ENCODE peak calls at places on chromosomes 11 and 22, in four cellular contexts. One of them, this sample, is unnamed.

GRCh38 chr11:68383976-68384501 is 71.6 kb downstream of the LRP5 start:
- DNase-seq in iris pigment epithelial cell: peak; percentile 31
- DNase-seq in NCI-H774: peak; percentile 11
- DNase-seq in stimulated activated CD8-positive, alpha-beta memory T cell treated with anti-CD3 and anti-CD28 coated beads, Interleukin-15, amount 100 ng/mL, for 1 hour: peak; percentile 45
- DNase-seq in this sample: peak; percentile 58

GRCh38 chr11:20066783-20067156 is 93.5 kb downstream of the DBX1 start:
- DNase-seq in iris pigment epithelial cell: no peak
- DNase-seq in NCI-H774: peak; percentile 8
- DNase-seq in stimulated activated CD8-positive, alpha-beta memory T cell treated with anti-CD3 and anti-CD28 coated beads, Interleukin-15, amount 100 ng/mL, for 1 hour: no peak
- DNase-seq in this sample: no peak

GRCh38 chr11:78256962-78257361 is 68.2 kb downstream of the USP35 start:
- DNase-seq in iris pigment epithelial cell: peak; percentile 95
- DNase-seq in NCI-H774: no peak
- DNase-seq in stimulated activated CD8-positive, alpha-beta memory T cell treated with anti-CD3 and anti-CD28 coated beads, Interleukin-15, amount 100 ng/mL, for 1 hour: no peak
- DNase-seq in this sample: peak; percentile 69

GRCh38 chr22:40076702-40077645 is 82.2 kb downstream of the FAM83F start:
- DNase-seq in iris pigment epithelial cell: peak; percentile 47
- DNase-seq in NCI-H774: no peak
- DNase-seq in stimulated activated CD8-positive, alpha-beta memory T cell treated with anti-CD3 and anti-CD28 coated beads, Interleukin-15, amount 100 ng/mL, for 1 hour: no peak
- DNase-seq in this sample: no peak

GRCh38 chr22:23093090-23093788 is 22.9 kb downstream of the GNAZ start:
- DNase-seq in iris pigment epithelial cell: no peak
- DNase-seq in NCI-H774: no peak
- DNase-seq in stimulated activated CD8-positive, alpha-beta memory T cell treated with anti-CD3 and anti-CD28 coated beads, Interleukin-15, amount 100 ng/mL, for 1 hour: no peak
- DNase-seq in this sample: peak; percentile 55

GRCh38 chr22:45424241-45424731 is 10.8 kb downstream of the RIBC2 start:
- DNase-seq in iris pigment epithelial cell: no peak
- DNase-seq in NCI-H774: no peak
- DNase-seq in stimulated activated CD8-positive, alpha-beta memory T cell treated with anti-CD3 and anti-CD28 coated beads, Interleukin-15, amount 100 ng/mL, for 1 hour: no peak
- DNase-seq in this sample: no peak

GRCh38 chr11:76590631-76590950 is 80.0 kb downstream of the LRRC32 start:
- DNase-seq in iris pigment epithelial cell: no peak
- DNase-seq in NCI-H774: no peak
- DNase-seq in stimulated activated CD8-positive, alpha-beta memory T cell treated with anti-CD3 and anti-CD28 coated beads, Interleukin-15, amount 100 ng/mL, for 1 hour: no peak
- DNase-seq in this sample: no peak

GRCh38 chr11:17801166-17801565 is 66.6 kb downstream of the KCNC1 start:
- DNase-seq in iris pigment epithelial cell: no peak
- DNase-seq in NCI-H774: no peak
- DNase-seq in stimulated activated CD8-positive, alpha-beta memory T cell treated with anti-CD3 and anti-CD28 coated beads, Interleukin-15, amount 100 ng/mL, for 1 hour: no peak
- DNase-seq in this sample: no peak

GRCh38 chr22:22893891-22894739 is 6.5 kb downstream of the IGLL5 start:
- DNase-seq in iris pigment epithelial cell: no peak
- DNase-seq in NCI-H774: no peak
- DNase-seq in stimulated activated CD8-positive, alpha-beta memory T cell treated with anti-CD3 and anti-CD28 coated beads, Interleukin-15, amount 100 ng/mL, for 1 hour: no peak
- DNase-seq in this sample: no peak

GRCh38 chr11:125950696-125951645 is 5.1 kb downstream of the VSIG10L2 start:
- DNase-seq in iris pigment epithelial cell: no peak
- DNase-seq in NCI-H774: no peak
- DNase-seq in stimulated activated CD8-positive, alpha-beta memory T cell treated with anti-CD3 and anti-CD28 coated beads, Interleukin-15, amount 100 ng/mL, for 1 hour: no peak
- DNase-seq in this sample: peak; percentile 59

GRCh38 chr22:39309881-39310714 is 9.3 kb downstream of the RPL3 start:
- DNase-seq in iris pigment epithelial cell: peak; percentile 63
- DNase-seq in NCI-H774: no peak
- DNase-seq in stimulated activated CD8-positive, alpha-beta memory T cell treated with anti-CD3 and anti-CD28 coated beads, Interleukin-15, amount 100 ng/mL, for 1 hour: no peak
- DNase-seq in this sample: no peak

GRCh38 chr22:25069426-25069757 is 116.9 kb downstream of the KIAA1671 start:
- DNase-seq in iris pigment epithelial cell: no peak
- DNase-seq in NCI-H774: no peak
- DNase-seq in stimulated activated CD8-positive, alpha-beta memory T cell treated with anti-CD3 and anti-CD28 coated beads, Interleukin-15, amount 100 ng/mL, for 1 hour: no peak
- DNase-seq in this sample: no peak

GRCh38 chr22:27340047-27340446 is 461.5 kb downstream of the MN1 start:
- DNase-seq in iris pigment epithelial cell: no peak
- DNase-seq in NCI-H774: no peak
- DNase-seq in stimulated activated CD8-positive, alpha-beta memory T cell treated with anti-CD3 and anti-CD28 coated beads, Interleukin-15, amount 100 ng/mL, for 1 hour: no peak
- DNase-seq in this sample: no peak

GRCh38 chr11:78149646-78150045 is 10.2 kb upstream of the ALG8 start:
- DNase-seq in iris pigment epithelial cell: peak; percentile 82
- DNase-seq in NCI-H774: no peak
- DNase-seq in stimulated activated CD8-positive, alpha-beta memory T cell treated with anti-CD3 and anti-CD28 coated beads, Interleukin-15, amount 100 ng/mL, for 1 hour: no peak
- DNase-seq in this sample: no peak

GRCh38 chr11:128180446-128181089 is 406.8 kb downstream of the ETS1 start:
- DNase-seq in iris pigment epithelial cell: peak; percentile 93
- DNase-seq in NCI-H774: peak; percentile 32
- DNase-seq in stimulated activated CD8-positive, alpha-beta memory T cell treated with anti-CD3 and anti-CD28 coated beads, Interleukin-15, amount 100 ng/mL, for 1 hour: no peak
- DNase-seq in this sample: no peak

GRCh38 chr11:66950113-66950535 is 8.1 kb downstream of the PC start:
- DNase-seq in iris pigment epithelial cell: peak; percentile 84
- DNase-seq in NCI-H774: peak; percentile 6
- DNase-seq in stimulated activated CD8-positive, alpha-beta memory T cell treated with anti-CD3 and anti-CD28 coated beads, Interleukin-15, amount 100 ng/mL, for 1 hour: no peak
- DNase-seq in this sample: peak; percentile 71

GRCh38 chr11:1111545-1112212 is 37.0 kb downstream of the MUC2 start:
- DNase-seq in iris pigment epithelial cell: no peak
- DNase-seq in NCI-H774: no peak
- DNase-seq in stimulated activated CD8-positive, alpha-beta memory T cell treated with anti-CD3 and anti-CD28 coated beads, Interleukin-15, amount 100 ng/mL, for 1 hour: no peak
- DNase-seq in this sample: no peak

GRCh38 chr11:14854057-14854456 is 38.0 kb downstream of the CYP2R1 start:
- DNase-seq in iris pigment epithelial cell: no peak
- DNase-seq in NCI-H774: no peak
- DNase-seq in stimulated activated CD8-positive, alpha-beta memory T cell treated with anti-CD3 and anti-CD28 coated beads, Interleukin-15, amount 100 ng/mL, for 1 hour: no peak
- DNase-seq in this sample: no peak

GRCh38 chr11:8333431-8334401 is 70.0 kb upstream of the LMO1 start:
- DNase-seq in iris pigment epithelial cell: peak; percentile 33
- DNase-seq in NCI-H774: no peak
- DNase-seq in stimulated activated CD8-positive, alpha-beta memory T cell treated with anti-CD3 and anti-CD28 coated beads, Interleukin-15, amount 100 ng/mL, for 1 hour: no peak
- DNase-seq in this sample: peak; percentile 16

GRCh38 chr11:3747704-3748103 is 49.6 kb downstream of the NUP98 start:
- DNase-seq in iris pigment epithelial cell: peak; percentile 91
- DNase-seq in NCI-H774: no peak
- DNase-seq in stimulated activated CD8-positive, alpha-beta memory T cell treated with anti-CD3 and anti-CD28 coated beads, Interleukin-15, amount 100 ng/mL, for 1 hour: no peak
- DNase-seq in this sample: no peak

GRCh38 chr11:75603791-75604736 is 42.0 kb downstream of the SERPINH1 start:
- DNase-seq in iris pigment epithelial cell: peak; percentile 92
- DNase-seq in NCI-H774: no peak
- DNase-seq in stimulated activated CD8-positive, alpha-beta memory T cell treated with anti-CD3 and anti-CD28 coated beads, Interleukin-15, amount 100 ng/mL, for 1 hour: no peak
- DNase-seq in this sample: no peak

GRCh38 chr11:71139516-71140205 is 112.7 kb downstream of the SHANK2 start:
- DNase-seq in iris pigment epithelial cell: no peak
- DNase-seq in NCI-H774: no peak
- DNase-seq in stimulated activated CD8-positive, alpha-beta memory T cell treated with anti-CD3 and anti-CD28 coated beads, Interleukin-15, amount 100 ng/mL, for 1 hour: no peak
- DNase-seq in this sample: peak; percentile 95

GRCh38 chr22:50082197-50082715 is 3.0 kb downstream of the MLC1 start:
- DNase-seq in iris pigment epithelial cell: no peak
- DNase-seq in NCI-H774: no peak
- DNase-seq in stimulated activated CD8-positive, alpha-beta memory T cell treated with anti-CD3 and anti-CD28 coated beads, Interleukin-15, amount 100 ng/mL, for 1 hour: no peak
- DNase-seq in this sample: no peak

GRCh38 chr11:20077973-20078372 is 82.3 kb downstream of the DBX1 start:
- DNase-seq in iris pigment epithelial cell: no peak
- DNase-seq in NCI-H774: no peak
- DNase-seq in stimulated activated CD8-positive, alpha-beta memory T cell treated with anti-CD3 and anti-CD28 coated beads, Interleukin-15, amount 100 ng/mL, for 1 hour: no peak
- DNase-seq in this sample: no peak

GRCh38 chr11:2691991-2692841 is 7.6 kb downstream of the KCNQ1OT1 start:
- DNase-seq in iris pigment epithelial cell: no peak
- DNase-seq in NCI-H774: no peak
- DNase-seq in stimulated activated CD8-positive, alpha-beta memory T cell treated with anti-CD3 and anti-CD28 coated beads, Interleukin-15, amount 100 ng/mL, for 1 hour: no peak
- DNase-seq in this sample: peak; percentile 31

GRCh38 chr22:18022851-18023250 is 1.5 kb downstream of the MICAL3 start:
- DNase-seq in iris pigment epithelial cell: no peak
- DNase-seq in NCI-H774: no peak
- DNase-seq in stimulated activated CD8-positive, alpha-beta memory T cell treated with anti-CD3 and anti-CD28 coated beads, Interleukin-15, amount 100 ng/mL, for 1 hour: no peak
- DNase-seq in this sample: no peak

GRCh38 chr11:128469220-128469619 is 118.1 kb downstream of the ETS1 start:
- DNase-seq in iris pigment epithelial cell: no peak
- DNase-seq in NCI-H774: no peak
- DNase-seq in stimulated activated CD8-positive, alpha-beta memory T cell treated with anti-CD3 and anti-CD28 coated beads, Interleukin-15, amount 100 ng/mL, for 1 hour: no peak
- DNase-seq in this sample: no peak

GRCh38 chr11:57402188-57403066 is 12.0 kb upstream of the PRG2 start:
- DNase-seq in iris pigment epithelial cell: no peak
- DNase-seq in NCI-H774: no peak
- DNase-seq in stimulated activated CD8-positive, alpha-beta memory T cell treated with anti-CD3 and anti-CD28 coated beads, Interleukin-15, amount 100 ng/mL, for 1 hour: no peak
- DNase-seq in this sample: no peak

GRCh38 chr11:119782673-119783072 is 53.7 kb upstream of the NECTIN1 start:
- DNase-seq in iris pigment epithelial cell: peak; percentile 3
- DNase-seq in NCI-H774: no peak
- DNase-seq in stimulated activated CD8-positive, alpha-beta memory T cell treated with anti-CD3 and anti-CD28 coated beads, Interleukin-15, amount 100 ng/mL, for 1 hour: no peak
- DNase-seq in this sample: no peak

GRCh38 chr22:38315801-38316339 is 1.4 kb downstream of the CSNK1E start:
- DNase-seq in iris pigment epithelial cell: no peak
- DNase-seq in NCI-H774: no peak
- DNase-seq in stimulated activated CD8-positive, alpha-beta memory T cell treated with anti-CD3 and anti-CD28 coated beads, Interleukin-15, amount 100 ng/mL, for 1 hour: no peak
- DNase-seq in this sample: peak; percentile 10

GRCh38 chr11:66279092-66279797 is 1.3 kb downstream of the CNIH2 start:
- DNase-seq in iris pigment epithelial cell: no peak
- DNase-seq in NCI-H774: no peak
- DNase-seq in stimulated activated CD8-positive, alpha-beta memory T cell treated with anti-CD3 and anti-CD28 coated beads, Interleukin-15, amount 100 ng/mL, for 1 hour: no peak
- DNase-seq in this sample: no peak

GRCh38 chr11:64870176-64870892 is 8.1 kb downstream of the EHD1 start:
- DNase-seq in iris pigment epithelial cell: peak; percentile 88
- DNase-seq in NCI-H774: no peak
- DNase-seq in stimulated activated CD8-positive, alpha-beta memory T cell treated with anti-CD3 and anti-CD28 coated beads, Interleukin-15, amount 100 ng/mL, for 1 hour: no peak
- DNase-seq in this sample: no peak

GRCh38 chr11:99246199-99246598 is 225.4 kb downstream of the CNTN5 start:
- DNase-seq in iris pigment epithelial cell: no peak
- DNase-seq in NCI-H774: no peak
- DNase-seq in stimulated activated CD8-positive, alpha-beta memory T cell treated with anti-CD3 and anti-CD28 coated beads, Interleukin-15, amount 100 ng/mL, for 1 hour: no peak
- DNase-seq in this sample: no peak